ENCODE peak calls at places on chromosomes 2 and 18, in four cellular contexts. A is PC-9, M is neural progenitor cell, G is GM23248. D is an unnamed sample.

GRCh38 chr18:48983793-48984437 is 33.1 kb upstream of the SMAD7 start:
- DNase-seq in A (peak; percentile 38), M (no peak), G (peak; percentile 38), D (no peak)

GRCh38 chr2:41197781-41198180 is 745.9 kb upstream of the SLC8A1 start:
- DNase-seq in A (no peak), M (peak; percentile 13), G (peak; percentile 1), D (no peak)

GRCh38 chr2:101297383-101297782 is 11.1 kb downstream of the RNF149 start:
- DNase-seq in A (no peak), M (no peak), G (no peak), D (no peak)

GRCh38 chr2:41963661-41964525 is 83.9 kb upstream of the PKDCC start:
- DNase-seq in A (peak; percentile 60), M (peak; percentile 59), G (peak; percentile 32), D (no peak)

GRCh38 chr2:16626497-16626896 is 39.1 kb downstream of the CYRIA start:
- DNase-seq in A (peak; percentile 61), M (no peak), G (peak; percentile 45), D (no peak)

GRCh38 chr2:11681722-11682589 is 12.0 kb upstream of the NTSR2 start:
- DNase-seq in A (no peak), M (peak; percentile 63), G (peak; percentile 10), D (peak; percentile 58)

GRCh38 chr2:74849228-74849892 is 15.4 kb downstream of the HK2 start:
- DNase-seq in A (peak; percentile 87), M (peak; percentile 30), G (peak; percentile 19), D (peak; percentile 89)

GRCh38 chr2:10985260-10985659 is 73.5 kb downstream of the KCNF1 start:
- DNase-seq in A (no peak), M (no peak), G (no peak), D (no peak)

GRCh38 chr2:55779459-55780421 is 86.1 kb upstream of the PNPT1 start:
- DNase-seq in A (peak; percentile 87), M (no peak), G (peak; percentile 80), D (peak; percentile 49)

GRCh38 chr2:37549598-37549997 is 121.8 kb downstream of the CDC42EP3 start:
- DNase-seq in A (no peak), M (no peak), G (no peak), D (no peak)

GRCh38 chr18:60232541-60232940 is 140.0 kb downstream of the MC4R start:
- DNase-seq in A (peak; percentile 79), M (no peak), G (peak; percentile 53), D (no peak)

GRCh38 chr18:47287911-47288635 is 36.6 kb upstream of the SKOR2 start:
- DNase-seq in A (no peak), M (no peak), G (no peak), D (no peak)

GRCh38 chr2:120738786-120739771 is 3.4 kb downstream of the GLI2 start:
- DNase-seq in A (no peak), M (peak; percentile 77), G (no peak), D (no peak)

GRCh38 chr2:95275601-95276243 is 1.5 kb downstream of the PROM2 start:
- DNase-seq in A (peak; percentile 77), M (no peak), G (peak; percentile 44), D (no peak)

GRCh38 chr2:46326231-46326980 is 29.2 kb downstream of the EPAS1 start:
- DNase-seq in A (peak; percentile 74), M (no peak), G (peak; percentile 47), D (no peak)

GRCh38 chr18:37483221-37483971 is 82.2 kb downstream of the CELF4 start:
- DNase-seq in A (no peak), M (peak; percentile 81), G (peak; percentile 43), D (peak; percentile 46)

GRCh38 chr2:98701230-98701629 is 29.7 kb downstream of the MGAT4A start:
- DNase-seq in A (no peak), M (no peak), G (peak; percentile 20), D (no peak)

GRCh38 chr2:38783586-38783985 is 5.6 kb downstream of the GEMIN6 start:
- DNase-seq in A (no peak), M (no peak), G (no peak), D (no peak)

GRCh38 chr2:7796200-7796563 is 879.0 kb downstream of the RNF144A start:
- DNase-seq in A (peak; percentile 8), M (no peak), G (no peak), D (no peak)

GRCh38 chr18:21305621-21306020 is 63.6 kb downstream of the GREB1L start:
- DNase-seq in A (no peak), M (no peak), G (no peak), D (no peak)

GRCh38 chr2:164625378-164625971 is 4.2 kb upstream of the GRB14 start:
- DNase-seq in A (no peak), M (no peak), G (peak; percentile 85), D (no peak)

GRCh38 chr2:8669157-8669852 is 12.6 kb upstream of the ID2 start:
- DNase-seq in A (no peak), M (no peak), G (peak; percentile 93), D (no peak)

GRCh38 chr2:138094031-138094430 is 129.8 kb downstream of the HNMT start:
- DNase-seq in A (no peak), M (peak; percentile 34), G (no peak), D (no peak)

GRCh38 chr2:56130463-56131070 is 53.2 kb upstream of the CCDC85A start:
- DNase-seq in A (peak; percentile 47), M (peak; percentile 58), G (peak; percentile 76), D (peak; percentile 28)

GRCh38 chr18:35917043-35917442 is 55.4 kb upstream of the RMP24 start:
- DNase-seq in A (no peak), M (no peak), G (no peak), D (no peak)

GRCh38 chr2:75192496-75192895 is 6.8 kb downstream of the TACR1 start:
- DNase-seq in A (no peak), M (no peak), G (no peak), D (no peak)

GRCh38 chr2:219104107-219105050 is 43.7 kb upstream of the IHH start:
- DNase-seq in A (no peak), M (peak; percentile 67), G (peak; percentile 53), D (peak; percentile 52)

GRCh38 chr18:59551902-59552635 is 145.2 kb downstream of the CCBE1 start:
- DNase-seq in A (no peak), M (no peak), G (no peak), D (no peak)

GRCh38 chr18:55265916-55266488 is 306.7 kb upstream of the CCDC68 start:
- DNase-seq in A (no peak), M (no peak), G (peak; percentile 37), D (no peak)

GRCh38 chr2:96907405-96908041 is 37.6 kb upstream of the SEMA4C start:
- DNase-seq in A (peak; percentile 30), M (peak; percentile 91), G (peak; percentile 62), D (peak; percentile 2)

GRCh38 chr2:128473175-128474013 is 154.7 kb upstream of the HS6ST1 start:
- DNase-seq in A (no peak), M (peak; percentile 7), G (peak; percentile 74), D (no peak)

GRCh38 chr2:36408198-36408703 is 52.7 kb downstream of the CRIM1 start:
- DNase-seq in A (no peak), M (peak; percentile 81), G (no peak), D (no peak)

GRCh38 chr2:36411962-36412444 is 56.4 kb downstream of the CRIM1 start:
- DNase-seq in A (no peak), M (peak; percentile 19), G (no peak), D (no peak)

GRCh38 chr2:36413218-36413617 is 57.6 kb downstream of the CRIM1 start:
- DNase-seq in A (no peak), M (no peak), G (peak; percentile 44), D (no peak)

GRCh38 chr2:36409971-36410370 is 54.4 kb downstream of the CRIM1 start:
- DNase-seq in A (no peak), M (no peak), G (no peak), D (no peak)

GRCh38 chr2:36410681-36411080 is 55.1 kb downstream of the CRIM1 start:
- DNase-seq in A (no peak), M (no peak), G (no peak), D (no peak)
- H3F3A ChIP-seq in A (no peaks in the 10 kb centered on the region), M (peaks cover 34% of the 10 kb centered on the region), G (peaks cover 99% of the 10 kb centered on the region), D (no peaks in the 10 kb centered on the region)

GRCh38 chr2:222311978-222312738 is 13.4 kb upstream of the PAX3 start:
- DNase-seq in A (no peak), M (peak; percentile 65), G (no peak), D (no peak)
- TF ChIP-seq EZH2 in A (no peak), M (peak; percentile 92), G (no peak), D (no peak)

GRCh38 chr18:8506251-8507049 is 102.8 kb upstream of the RAB12 start:
- DNase-seq in A (no peak), M (no peak), G (no peak), D (no peak)
- H3K4me1 ChIP-seq in A (no peaks in the 10 kb centered on the region), M (no peaks in the 10 kb centered on the region), G (no peaks in the 10 kb centered on the region), D (no peaks in the 10 kb centered on the region)

GRCh38 chr2:64651590-64651989 is 2.1 kb downstream of the SERTAD2 start:
- DNase-seq in A (no peak), M (no peak), G (no peak), D (no peak)

GRCh38 chr2:64650257-64650656 is 3.5 kb downstream of the SERTAD2 start:
- DNase-seq in A (no peak), M (no peak), G (no peak), D (no peak)

GRCh38 chr2:64650722-64651338 is 2.9 kb downstream of the SERTAD2 start:
- DNase-seq in A (no peak), M (no peak), G (no peak), D (peak; percentile 4)

GRCh38 chr2:64649013-64649484 is 4.7 kb downstream of the SERTAD2 start:
- DNase-seq in A (no peak), M (no peak), G (no peak), D (peak; percentile 5)

GRCh38 chr2:64649626-64650025 is 4.1 kb downstream of the SERTAD2 start:
- DNase-seq in A (peak; percentile 88), M (peak; percentile 46), G (peak; percentile 54), D (peak; percentile 5)
- H3F3A ChIP-seq in A (peaks cover 52% of the 10 kb centered on the region), M (peaks cover 64% of the 10 kb centered on the region), G (peaks cover 40% of the 10 kb centered on the region), D (peaks cover 43% of the 10 kb centered on the region)

GRCh38 chr2:105478670-105479069 is 79.8 kb upstream of the FHL2 start:
- DNase-seq in A (no peak), M (no peak), G (no peak), D (no peak)
- TF ChIP-seq EZH2 in A (no peak), M (no peak), G (no peak), D (no peak)

GRCh38 chr2:68734688-68735525 is at the start of gene ARHGAP25:
- DNase-seq in A (no peak), M (no peak), G (no peak), D (peak; percentile 33)
- H3K4me1 ChIP-seq in A (no peaks in the 10 kb centered on the region), M (no peaks in the 10 kb centered on the region), G (no peaks in the 10 kb centered on the region), D (peaks cover 31% of the 10 kb centered on the region)

GRCh38 chr2:47811668-47812067 is 28.7 kb downstream of the MSH6 start:
- DNase-seq in A (no peak), M (no peak), G (no peak), D (no peak)
- H3F3A ChIP-seq in A (peaks cover 39% of the 10 kb centered on the region), M (peaks cover 80% of the 10 kb centered on the region), G (peaks cover 51% of the 10 kb centered on the region), D (peaks cover 13% of the 10 kb centered on the region)

D was measured in MM.1S.